ENCODE peak calls at places on chromosomes 5 and 9, in seven cellular contexts. One of them, this sample, is unnamed.

GRCh38 chr9:93948456-93949072 is 6.6 kb downstream of the BARX1 start:
- DNase-seq in IMR-90: no peak
- DNase-seq in heart right ventricle: no peak
- DNase-seq in heart left ventricle: no peak
- DNase-seq in fibroblast of the aortic adventitia: no peak
- DNase-seq in GM12865: no peak
- DNase-seq in lower leg skin: no peak
- DNase-seq in this sample: no peak

GRCh38 chr9:13291718-13292117 is 12.2 kb upstream of the MPDZ start:
- DNase-seq in IMR-90: no peak
- DNase-seq in heart right ventricle: no peak
- DNase-seq in heart left ventricle: no peak
- DNase-seq in fibroblast of the aortic adventitia: no peak
- DNase-seq in GM12865: no peak
- DNase-seq in lower leg skin: no peak
- DNase-seq in this sample: no peak

GRCh38 chr5:154273028-154273617 is 82.6 kb downstream of the GALNT10 start:
- DNase-seq in IMR-90: peak
- DNase-seq in heart right ventricle: peak
- DNase-seq in heart left ventricle: peak
- DNase-seq in fibroblast of the aortic adventitia: peak
- DNase-seq in GM12865: peak
- DNase-seq in lower leg skin: no peak
- DNase-seq in this sample: peak

GRCh38 chr5:31941356-31941755 is 232.8 kb downstream of the GOLPH3 start:
- DNase-seq in IMR-90: no peak
- DNase-seq in heart right ventricle: no peak
- DNase-seq in heart left ventricle: no peak
- DNase-seq in fibroblast of the aortic adventitia: no peak
- DNase-seq in GM12865: no peak
- DNase-seq in lower leg skin: no peak
- DNase-seq in this sample: no peak

GRCh38 chr9:120387257-120387999 is 192.5 kb downstream of the CDK5RAP2 start:
- DNase-seq in IMR-90: no peak
- DNase-seq in heart right ventricle: no peak
- DNase-seq in heart left ventricle: no peak
- DNase-seq in fibroblast of the aortic adventitia: no peak
- DNase-seq in GM12865: no peak
- DNase-seq in lower leg skin: no peak
- DNase-seq in this sample: no peak

GRCh38 chr5:96516631-96517071 is 83.6 kb upstream of the PCSK1 start:
- DNase-seq in IMR-90: peak
- DNase-seq in heart right ventricle: no peak
- DNase-seq in heart left ventricle: no peak
- DNase-seq in fibroblast of the aortic adventitia: peak
- DNase-seq in GM12865: no peak
- DNase-seq in lower leg skin: no peak
- DNase-seq in this sample: no peak

GRCh38 chr9:107462691-107463090 is 26.9 kb downstream of the KLF4 start:
- DNase-seq in IMR-90: no peak
- DNase-seq in heart right ventricle: no peak
- DNase-seq in heart left ventricle: no peak
- DNase-seq in fibroblast of the aortic adventitia: no peak
- DNase-seq in GM12865: no peak
- DNase-seq in lower leg skin: no peak
- DNase-seq in this sample: no peak

GRCh38 chr5:53560028-53560427 is 411 bp upstream of the NDUFS4 start:
- DNase-seq in IMR-90: no peak
- DNase-seq in heart right ventricle: no peak
- DNase-seq in heart left ventricle: no peak
- DNase-seq in fibroblast of the aortic adventitia: no peak
- DNase-seq in GM12865: no peak
- DNase-seq in lower leg skin: no peak
- DNase-seq in this sample: no peak

GRCh38 chr9:125649315-125649714 is 57.7 kb downstream of the MAPKAP1 start:
- DNase-seq in IMR-90: peak
- DNase-seq in heart right ventricle: peak
- DNase-seq in heart left ventricle: no peak
- DNase-seq in fibroblast of the aortic adventitia: peak
- DNase-seq in GM12865: peak
- DNase-seq in lower leg skin: no peak
- DNase-seq in this sample: no peak

GRCh38 chr9:126057869-126058467 is 268.7 kb upstream of the MVB12B start:
- DNase-seq in IMR-90: no peak
- DNase-seq in heart right ventricle: no peak
- DNase-seq in heart left ventricle: no peak
- DNase-seq in fibroblast of the aortic adventitia: no peak
- DNase-seq in GM12865: no peak
- DNase-seq in lower leg skin: no peak
- DNase-seq in this sample: no peak

GRCh38 chr9:27355166-27355565 is 58.2 kb upstream of the EQTN start:
- DNase-seq in IMR-90: no peak
- DNase-seq in heart right ventricle: no peak
- DNase-seq in heart left ventricle: no peak
- DNase-seq in fibroblast of the aortic adventitia: no peak
- DNase-seq in GM12865: no peak
- DNase-seq in lower leg skin: no peak
- DNase-seq in this sample: no peak

GRCh38 chr5:177605078-177605477 is 5.1 kb downstream of the B4GALT7 start:
- DNase-seq in IMR-90: no peak
- DNase-seq in heart right ventricle: no peak
- DNase-seq in heart left ventricle: no peak
- DNase-seq in fibroblast of the aortic adventitia: no peak
- DNase-seq in GM12865: no peak
- DNase-seq in lower leg skin: no peak
- DNase-seq in this sample: no peak

GRCh38 chr5:171623551-171624097 is 162.0 kb upstream of the SMIM23 start:
- DNase-seq in IMR-90: no peak
- DNase-seq in heart right ventricle: no peak
- DNase-seq in heart left ventricle: no peak
- DNase-seq in fibroblast of the aortic adventitia: no peak
- DNase-seq in GM12865: no peak
- DNase-seq in lower leg skin: no peak
- DNase-seq in this sample: no peak

GRCh38 chr9:89422151-89422918 is 75.6 kb downstream of the SEMA4D start:
- DNase-seq in IMR-90: peak
- DNase-seq in heart right ventricle: no peak
- DNase-seq in heart left ventricle: no peak
- DNase-seq in fibroblast of the aortic adventitia: no peak
- DNase-seq in GM12865: peak
- DNase-seq in lower leg skin: no peak
- DNase-seq in this sample: no peak

GRCh38 chr9:117030254-117030768 is 343.2 kb downstream of the TRIM32 start:
- DNase-seq in IMR-90: no peak
- DNase-seq in heart right ventricle: no peak
- DNase-seq in heart left ventricle: no peak
- DNase-seq in fibroblast of the aortic adventitia: no peak
- DNase-seq in GM12865: no peak
- DNase-seq in lower leg skin: no peak
- DNase-seq in this sample: no peak

GRCh38 chr5:130871346-130872086 is 293.5 kb downstream of the HINT1 start:
- DNase-seq in IMR-90: peak
- DNase-seq in heart right ventricle: peak
- DNase-seq in heart left ventricle: peak
- DNase-seq in fibroblast of the aortic adventitia: peak
- DNase-seq in GM12865: peak
- DNase-seq in lower leg skin: no peak
- DNase-seq in this sample: no peak

DNA sequence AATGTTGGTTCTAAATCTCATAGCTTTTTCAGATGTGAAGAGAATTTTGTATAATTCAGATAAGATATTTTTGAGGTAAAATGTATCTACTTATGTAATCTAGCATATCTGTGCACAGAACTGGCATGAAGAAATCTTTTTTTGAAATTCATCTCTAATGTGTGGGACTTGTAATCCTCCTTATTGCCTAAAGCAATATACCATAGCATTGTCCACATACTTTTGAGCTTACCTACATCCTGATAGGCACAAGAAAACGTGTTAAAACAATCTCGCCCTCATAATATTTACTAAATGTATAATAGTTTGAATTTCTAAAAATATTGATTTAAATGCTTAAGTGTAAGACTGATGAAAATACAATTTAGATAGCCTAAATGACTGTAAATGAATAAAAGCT is 1686.5 kb upstream of the ACO1 start:
- DNase-seq in IMR-90: no peak
- DNase-seq in heart right ventricle: no peak
- DNase-seq in heart left ventricle: no peak
- DNase-seq in fibroblast of the aortic adventitia: no peak
- DNase-seq in GM12865: no peak
- DNase-seq in lower leg skin: no peak
- DNase-seq in this sample: no peak
- H3K4me3 ChIP-seq in IMR-90: no peak
- H3K4me3 ChIP-seq in heart right ventricle: no peak
- H3K4me3 ChIP-seq in heart left ventricle: no peak
- H3K4me3 ChIP-seq in fibroblast of the aortic adventitia: no peak
- H3K4me3 ChIP-seq in GM12865: no peak
- H3K4me3 ChIP-seq in lower leg skin: no peak
- H3K4me3 ChIP-seq in this sample: no peak

GRCh38 chr9:95755421-95755730 is 120.1 kb upstream of the ERCC6L2 start:
- DNase-seq in IMR-90: no peak
- DNase-seq in heart right ventricle: no peak
- DNase-seq in heart left ventricle: no peak
- DNase-seq in fibroblast of the aortic adventitia: no peak
- DNase-seq in GM12865: no peak
- DNase-seq in lower leg skin: no peak
- DNase-seq in this sample: no peak
- H3K4me3 ChIP-seq in IMR-90: no peak
- H3K4me3 ChIP-seq in heart right ventricle: no peak
- H3K4me3 ChIP-seq in heart left ventricle: no peak
- H3K4me3 ChIP-seq in fibroblast of the aortic adventitia: no peak
- H3K4me3 ChIP-seq in GM12865: no peak
- H3K4me3 ChIP-seq in lower leg skin: no peak
- H3K4me3 ChIP-seq in this sample: no peak

GRCh38 chr5:107389130-107389553 is 281.6 kb downstream of the EFNA5 start:
- DNase-seq in IMR-90: peak
- DNase-seq in heart right ventricle: no peak
- DNase-seq in heart left ventricle: no peak
- DNase-seq in fibroblast of the aortic adventitia: peak
- DNase-seq in GM12865: peak
- DNase-seq in lower leg skin: no peak
- DNase-seq in this sample: no peak
- H3K4me3 ChIP-seq in IMR-90: no peak
- H3K4me3 ChIP-seq in heart right ventricle: no peak
- H3K4me3 ChIP-seq in heart left ventricle: no peak
- H3K4me3 ChIP-seq in fibroblast of the aortic adventitia: no peak
- H3K4me3 ChIP-seq in GM12865: peak
- H3K4me3 ChIP-seq in lower leg skin: no peak
- H3K4me3 ChIP-seq in this sample: no peak

DNA sequence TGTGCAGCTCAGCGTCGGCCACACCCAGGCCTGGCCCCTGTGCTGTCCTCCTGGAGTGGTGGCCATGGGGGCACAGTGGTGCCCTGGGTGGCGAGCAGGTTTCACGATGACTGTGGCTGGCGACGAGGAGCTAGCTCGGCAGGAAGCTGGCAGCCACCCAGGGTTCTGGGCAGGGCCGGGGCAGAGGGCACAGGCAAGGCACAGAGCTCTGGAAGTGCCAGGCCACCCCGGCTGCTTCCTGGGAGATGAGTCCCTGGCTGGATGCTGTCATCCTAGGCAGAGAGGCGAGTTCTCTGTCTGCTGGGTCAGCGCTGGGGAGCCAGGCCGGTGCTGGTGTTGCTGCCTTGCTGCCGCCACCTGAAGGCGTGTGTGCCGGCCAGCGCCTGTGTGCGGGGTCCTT is 51.7 kb downstream of the RXRA start:
- DNase-seq in IMR-90: no peak
- DNase-seq in heart right ventricle: peak
- DNase-seq in heart left ventricle: peak
- DNase-seq in fibroblast of the aortic adventitia: no peak
- DNase-seq in GM12865: no peak
- DNase-seq in lower leg skin: peak
- DNase-seq in this sample: peak
- H3K4me3 ChIP-seq in IMR-90: no peak
- H3K4me3 ChIP-seq in heart right ventricle: no peak
- H3K4me3 ChIP-seq in heart left ventricle: no peak
- H3K4me3 ChIP-seq in fibroblast of the aortic adventitia: no peak
- H3K4me3 ChIP-seq in GM12865: no peak
- H3K4me3 ChIP-seq in lower leg skin: no peak
- H3K4me3 ChIP-seq in this sample: no peak

GRCh38 chr5:170025853-170026252 is 45.6 kb upstream of the INSYN2B start:
- DNase-seq in IMR-90: no peak
- DNase-seq in heart right ventricle: no peak
- DNase-seq in heart left ventricle: no peak
- DNase-seq in fibroblast of the aortic adventitia: no peak
- DNase-seq in GM12865: no peak
- DNase-seq in lower leg skin: no peak
- DNase-seq in this sample: no peak

GRCh38 chr5:170028124-170028523 is 47.8 kb upstream of the INSYN2B start:
- DNase-seq in IMR-90: no peak
- DNase-seq in heart right ventricle: no peak
- DNase-seq in heart left ventricle: no peak
- DNase-seq in fibroblast of the aortic adventitia: no peak
- DNase-seq in GM12865: no peak
- DNase-seq in lower leg skin: no peak
- DNase-seq in this sample: no peak
- H3K4me3 ChIP-seq in IMR-90: no peak
- H3K4me3 ChIP-seq in heart right ventricle: no peak
- H3K4me3 ChIP-seq in heart left ventricle: no peak
- H3K4me3 ChIP-seq in fibroblast of the aortic adventitia: no peak
- H3K4me3 ChIP-seq in GM12865: no peak
- H3K4me3 ChIP-seq in lower leg skin: no peak
- H3K4me3 ChIP-seq in this sample: no peak

DNA sequence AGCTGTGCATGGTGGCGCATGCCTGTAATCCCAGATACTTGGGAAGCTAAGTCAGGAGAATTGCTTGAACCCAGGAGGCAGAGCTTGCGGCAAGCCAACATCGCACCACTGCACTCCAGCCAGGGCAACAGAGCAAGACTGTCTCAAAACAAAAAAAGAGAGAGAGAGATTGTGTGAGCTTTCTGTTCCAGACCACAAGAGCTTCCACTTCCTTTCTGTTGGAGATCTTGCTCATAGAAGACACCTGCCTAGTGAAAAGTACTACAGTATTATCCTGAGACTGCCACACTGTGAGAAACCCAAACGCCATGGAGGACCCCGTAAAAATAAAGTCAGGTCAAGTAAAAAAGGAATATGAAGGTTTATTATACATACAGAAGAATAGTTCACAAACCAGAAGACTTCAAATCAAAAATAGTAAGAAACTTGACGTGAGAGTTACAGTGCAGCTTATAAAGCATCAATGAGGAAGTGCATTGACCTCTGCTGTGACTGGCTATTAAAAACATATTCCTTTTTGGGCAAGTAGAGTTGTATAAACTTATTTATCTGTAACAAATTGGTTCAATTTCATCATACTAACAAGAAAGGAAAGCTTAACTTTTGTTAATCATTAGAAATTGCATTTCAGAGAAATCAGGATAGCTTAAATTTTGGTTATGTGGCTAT is 4.3 kb upstream of the EMB start:
- DNase-seq in IMR-90: no peak
- DNase-seq in heart right ventricle: no peak
- DNase-seq in heart left ventricle: no peak
- DNase-seq in fibroblast of the aortic adventitia: no peak
- DNase-seq in GM12865: peak
- DNase-seq in lower leg skin: no peak
- DNase-seq in this sample: no peak
- H3K4me3 ChIP-seq in IMR-90: no peak
- H3K4me3 ChIP-seq in heart right ventricle: no peak
- H3K4me3 ChIP-seq in heart left ventricle: no peak
- H3K4me3 ChIP-seq in fibroblast of the aortic adventitia: no peak
- H3K4me3 ChIP-seq in GM12865: no peak
- H3K4me3 ChIP-seq in lower leg skin: no peak
- H3K4me3 ChIP-seq in this sample: no peak